ENCODE peak calls at places on chromosomes 11 and 22, in four cellular contexts. A is tibial nerve, S is cardiac muscle cell, G is left ventricle myocardium inferior. Y is an unnamed sample.
A peak's percentile ranks its signal among the peaks of the same experiment; 100 is the strongest.

GRCh38 chr11:107563702-107564101 is 1.8 kb downstream of the ALKBH8 start:
- DNase-seq in G (no peak), A (peak; percentile 38), S (peak; percentile 51), Y (no peak)

GRCh38 chr22:42930810-42931420 is 73.8 kb upstream of the ARFGAP3 start:
- DNase-seq in A (no peak), S (no peak), G (peak; percentile 63), Y (no peak)

GRCh38 chr11:70521475-70522260 is 123.3 kb downstream of the CTTN start:
- DNase-seq in G (no peak), S (no peak), A (no peak), Y (no peak)

GRCh38 chr22:19811811-19812771 is 42.6 kb downstream of the GNB1L start:
- DNase-seq in A (no peak), S (no peak), G (no peak), Y (no peak)

GRCh38 chr22:19477321-19478085 is 1.5 kb downstream of the UFD1 start:
- DNase-seq in G (no peak), A (no peak), S (no peak), Y (no peak)

GRCh38 chr11:128551641-128552335 is 35.6 kb downstream of the ETS1 start:
- DNase-seq in S (no peak), G (no peak), A (no peak), Y (no peak)

GRCh38 chr22:39349967-39350802 is at the start of gene SYNGR1:
- DNase-seq in A (no peak), G (no peak), S (peak; percentile 62), Y (no peak)

GRCh38 chr11:15006139-15006759 is 34.1 kb upstream of the CALCA start:
- DNase-seq in A (no peak), G (no peak), S (peak; percentile 13), Y (no peak)

GRCh38 chr22:28882545-28882877 is 861 bp upstream of the ZNRF3 start:
- DNase-seq in G (no peak), A (peak; percentile 36), S (no peak), Y (no peak)

GRCh38 chr11:45142241-45142885 is 4.1 kb upstream of the PRDM11 start:
- DNase-seq in A (no peak), G (no peak), S (no peak), Y (no peak)

GRCh38 chr11:65290448-65291165 is 24.1 kb upstream of the CDC42EP2 start:
- DNase-seq in G (peak; percentile 93), S (peak; percentile 62), A (peak; percentile 97), Y (peak; percentile 59)

GRCh38 chr11:105589346-105589745 is 20.5 kb upstream of the GRIA4 start:
- DNase-seq in A (no peak), S (no peak), G (no peak), Y (no peak)

GRCh38 chr11:9516113-9516512 is 55.3 kb downstream of the ZNF143 start:
- DNase-seq in S (no peak), G (no peak), A (no peak), Y (no peak)

GRCh38 chr22:50527921-50528681 is 1.7 kb downstream of the TYMP start:
- DNase-seq in G (no peak), S (no peak), A (no peak), Y (no peak)

GRCh38 chr11:37695283-37695682 is 1097.2 kb upstream of the RAG2 start:
- DNase-seq in A (no peak), G (no peak), S (no peak), Y (no peak)

GRCh38 chr11:30451642-30452041 is 128.7 kb downstream of the ARL14EP start:
- DNase-seq in S (no peak), G (no peak), A (no peak), Y (no peak)

GRCh38 chr11:31325162-31325561 is 44.4 kb downstream of the DCDC1 start:
- DNase-seq in A (peak; percentile 46), S (no peak), G (no peak), Y (no peak)

GRCh38 chr11:13449522-13449921 is 13.5 kb downstream of the BTBD10 start:
- DNase-seq in G (no peak), S (no peak), A (no peak), Y (no peak)

GRCh38 chr11:14249121-14249963 is 109.6 kb downstream of the RRAS2 start:
- DNase-seq in S (peak; percentile 79), G (peak; percentile 37), A (peak; percentile 41), Y (no peak)

GRCh38 chr22:32584650-32585049 is 110.0 kb downstream of the FBXO7 start:
- DNase-seq in A (peak; percentile 76), G (no peak), S (no peak), Y (no peak)

GRCh38 chr11:7905961-7906429 is 25.1 kb downstream of the OR10A6 start:
- DNase-seq in A (no peak), S (no peak), G (no peak), Y (no peak)

GRCh38 chr11:58165504-58166106 is 23.3 kb upstream of the OR9Q2 start:
- DNase-seq in S (no peak), A (no peak), G (no peak), Y (no peak)

GRCh38 chr22:43467171-43467570 is 55.4 kb downstream of the MPPED1 start:
- DNase-seq in G (no peak), S (no peak), A (no peak), Y (no peak)

GRCh38 chr11:100872951-100873350 is 185.9 kb downstream of the ARHGAP42 start:
- DNase-seq in G (no peak), S (no peak), A (no peak), Y (no peak)

GRCh38 chr11:122362381-122362780 is 246.4 kb upstream of the BLID start:
- DNase-seq in A (no peak), G (no peak), S (no peak), Y (no peak)

GRCh38 chr11:65571940-65572339 is 398 bp upstream of the FAM89B start:
- DNase-seq in G (no peak), A (no peak), S (no peak), Y (no peak)

DNA sequence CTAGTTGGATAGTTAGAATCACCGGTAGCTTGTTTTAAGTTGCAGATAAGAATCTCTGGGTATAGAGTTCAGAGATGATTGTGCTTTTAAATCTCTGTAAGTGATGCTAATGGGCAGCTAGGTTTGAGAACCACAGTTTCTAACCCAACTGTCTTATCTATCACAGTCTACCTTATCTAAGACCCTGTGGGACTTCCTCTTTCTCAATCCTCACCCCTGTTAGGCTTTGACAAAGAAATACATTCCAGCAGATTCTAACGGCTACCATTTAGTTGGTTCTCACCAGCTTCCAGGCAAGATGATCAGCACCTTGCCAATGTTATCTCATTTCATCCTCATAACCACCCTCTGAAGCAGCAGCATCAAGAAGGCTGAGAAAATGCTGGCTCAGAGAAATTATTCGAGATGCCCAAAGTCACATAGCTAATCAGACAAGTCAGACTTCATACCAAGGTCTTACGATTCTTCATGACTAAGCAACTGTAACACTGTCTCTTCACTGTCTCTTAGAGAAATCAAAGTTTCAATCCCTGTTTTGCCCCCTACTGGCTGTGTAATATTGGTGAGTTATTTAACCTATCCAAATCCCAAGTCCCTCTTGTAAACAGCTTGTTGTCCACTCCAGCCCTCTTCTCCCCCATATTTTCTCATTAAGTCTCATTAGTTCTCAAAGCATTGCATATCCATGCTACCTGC is 192.4 kb upstream of the API5 start:
- DNase-seq in S (no peak), A (no peak), G (no peak), Y (no peak)
- H3K27ac ChIP-seq in S (no peak overlapping the region), A (no peak overlapping the region), G (no peak overlapping the region), Y (no peak overlapping the region)

DNA sequence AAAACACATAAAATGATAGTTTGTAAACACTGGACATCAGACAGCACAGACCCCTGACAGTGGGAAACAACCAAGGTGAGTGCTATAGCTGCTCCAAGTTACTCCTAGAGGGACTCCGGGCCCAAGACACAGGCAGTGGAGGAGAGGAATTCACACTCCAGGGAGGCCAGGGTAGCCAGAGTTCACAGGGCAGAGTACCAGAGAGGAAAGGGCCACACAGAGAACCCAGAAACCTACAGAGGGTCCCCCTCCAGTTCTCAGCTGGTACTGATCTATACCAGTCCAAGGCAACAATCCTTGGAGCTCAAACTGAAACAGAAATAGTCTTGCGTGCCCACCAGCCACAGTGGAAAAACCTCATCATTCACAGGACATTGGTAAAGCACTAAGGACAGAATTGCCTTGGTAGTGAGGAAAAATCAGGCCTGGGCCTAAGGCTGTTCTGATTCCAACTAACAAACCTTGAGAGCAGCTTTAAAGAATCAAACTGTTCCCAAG is 7.6 kb downstream of the VPS37C start:
- DNase-seq in G (no peak), S (no peak), A (no peak), Y (no peak)
- H3K4me1 ChIP-seq in G (peaks cover 50% of the 10 kb centered on the region), S (peaks cover 46% of the 10 kb centered on the region), A (no peaks in the 10 kb centered on the region), Y (peaks cover 64% of the 10 kb centered on the region)

GRCh38 chr22:23187201-23187600 is 6.9 kb downstream of the BCR start:
- DNase-seq in S (no peak), G (no peak), A (no peak), Y (no peak)
- H3K36me3 ChIP-seq in S (no peaks in the 10 kb centered on the region), G (no peaks in the 10 kb centered on the region), A (peaks cover 15% of the 10 kb centered on the region), Y (peaks cover 12% of the 10 kb centered on the region)

DNA sequence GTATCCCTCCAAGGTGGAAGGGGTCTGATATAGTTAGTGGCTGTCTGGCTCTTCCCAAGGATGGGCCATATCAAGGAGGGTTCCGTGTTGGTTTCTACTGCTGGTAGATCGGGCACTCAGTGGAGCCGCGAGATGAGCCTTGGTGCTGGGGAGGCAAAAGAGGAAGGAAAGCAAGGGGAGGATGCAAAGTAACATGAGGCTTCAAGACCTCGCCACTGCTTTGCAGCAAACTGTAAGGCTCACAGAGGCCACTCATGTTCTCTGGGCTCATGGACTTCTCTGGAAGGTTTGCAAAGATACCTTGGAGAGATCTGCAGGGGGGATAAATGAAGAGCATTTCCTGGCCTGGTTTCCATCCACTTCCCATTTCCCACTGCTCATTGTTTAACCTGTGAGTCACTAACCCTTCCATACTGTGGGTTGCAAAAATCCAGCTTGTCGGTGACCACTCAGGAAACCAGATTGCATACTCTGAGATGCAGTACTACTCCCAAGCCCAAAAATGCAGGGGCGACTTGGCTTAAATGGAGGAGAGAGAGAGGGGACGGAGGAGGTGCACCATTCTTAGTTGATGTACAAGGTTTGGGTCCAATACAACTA is 38.5 kb downstream of the OSBP2 start:
- DNase-seq in A (no peak), G (no peak), S (no peak), Y (no peak)
- H3K27ac ChIP-seq in A (no peak overlapping the region), G (no peak overlapping the region), S (no peak overlapping the region), Y (no peak overlapping the region)

Y was measured in thoracic aorta.